ENCODE peak calls at places on chromosomes 3 and 15, in five cellular contexts. E, C, D, Z and S are unnamed samples.

GRCh38 chr3:185657691-185658503 is 71.8 kb downstream of the SENP2 start:
- DNase-seq in E (no peak), C (no peak), D (no peak), Z (no peak), S (no peak)

GRCh38 chr3:114624676-114625181 is 330.9 kb downstream of the TIGIT start:
- DNase-seq in E (peak; percentile 94), C (peak; percentile 70), D (peak; percentile 98), Z (no peak), S (peak; percentile 89)

GRCh38 chr15:66498501-66499386 is 1.2 kb upstream of the SNAPC5 start:
- DNase-seq in E (peak; percentile 33), C (peak; percentile 50), D (peak; percentile 42), Z (no peak), S (no peak)

GRCh38 chr15:95043933-95044313 is 812.6 kb downstream of the MCTP2 start:
- DNase-seq in E (no peak), C (no peak), D (no peak), Z (no peak), S (no peak)

GRCh38 chr3:123661973-123662372 is 77.1 kb upstream of the HACD2 start:
- DNase-seq in E (no peak), C (no peak), D (no peak), Z (no peak), S (no peak)

GRCh38 chr3:43273429-43273828 is 12.9 kb upstream of the SNRK start:
- DNase-seq in E (no peak), C (no peak), D (no peak), Z (no peak), S (no peak)

GRCh38 chr3:184641430-184641829 is 70.4 kb downstream of the MAGEF1 start:
- DNase-seq in E (no peak), C (no peak), D (no peak), Z (no peak), S (no peak)

GRCh38 chr3:130820976-130821375 is 72.9 kb upstream of the ATP2C1 start:
- DNase-seq in E (no peak), C (peak; percentile 83), D (peak; percentile 30), Z (no peak), S (no peak)

GRCh38 chr15:78638658-78639314 is 2.2 kb downstream of the CHRNB4 start:
- DNase-seq in E (peak; percentile 24), C (peak; percentile 74), D (peak; percentile 25), Z (peak; percentile 33), S (no peak)

GRCh38 chr3:160697628-160698382 is 20.8 kb downstream of the ARL14 start:
- DNase-seq in E (no peak), C (peak; percentile 71), D (peak; percentile 38), Z (no peak), S (no peak)

GRCh38 chr3:143754090-143754489 is 94.2 kb downstream of the SLC9A9 start:
- DNase-seq in E (no peak), C (no peak), D (no peak), Z (no peak), S (no peak)

GRCh38 chr15:75712668-75713337 is at the start of gene CSPG4:
- DNase-seq in E (no peak), C (peak; percentile 47), D (peak; percentile 84), Z (no peak), S (no peak)